ENCODE peak calls at places on chromosomes 13 and 19, in six cellular contexts. I is DND-41; K is CD8-positive, alpha-beta T cell; J is pancreas; G is body of pancreas; L is lower lobe of right lung. O is an unnamed sample.

GRCh38 chr13:50672025-50672424 is 171.5 kb downstream of the DLEU7 start:
- DNase-seq in K (no peak), I (no peak), L (peak; percentile 41), G (peak; percentile 76), J (peak; percentile 63), O (no peak)

GRCh38 chr13:19890030-19890429 is 26.6 kb upstream of the ZMYM5 start:
- DNase-seq in K (no peak), L (no peak), G (no peak), I (no peak), J (no peak), O (no peak)

GRCh38 chr13:105974380-105974779 is 561.1 kb downstream of the EFNB2 start:
- DNase-seq in J (no peak), I (no peak), L (no peak), G (no peak), K (no peak), O (no peak)

GRCh38 chr13:46295531-46296464 is 84.1 kb downstream of the LRRC63 start:
- DNase-seq in L (peak; percentile 62), I (peak; percentile 91), G (peak; percentile 18), J (peak; percentile 26), K (peak; percentile 79), O (no peak)

GRCh38 chr19:55657004-55657747 is 2.3 kb downstream of the U2AF2 start:
- DNase-seq in G (peak; percentile 50), I (no peak), J (no peak), K (no peak), L (no peak), O (no peak)

GRCh38 chr13:75258159-75258782 is 223.7 kb downstream of the TBC1D4 start:
- DNase-seq in L (no peak), I (no peak), J (no peak), G (no peak), K (no peak), O (no peak)

GRCh38 chr19:392375-392970 is 16.5 kb downstream of the C2CD4C start:
- DNase-seq in I (no peak), L (peak; percentile 44), J (no peak), G (no peak), K (no peak), O (no peak)

GRCh38 chr13:71968025-71968424 is 101.0 kb upstream of the DACH1 start:
- DNase-seq in G (no peak), L (no peak), K (no peak), J (no peak), I (no peak), O (no peak)

GRCh38 chr13:36432106-36432544 is at the start of gene CCNA1:
- DNase-seq in I (no peak), G (peak; percentile 19), L (peak; percentile 58), K (no peak), J (no peak), O (peak; percentile 25)

GRCh38 chr13:38496956-38497355 is 147.3 kb downstream of the UFM1 start:
- DNase-seq in I (no peak), G (no peak), K (no peak), J (no peak), L (no peak), O (no peak)

GRCh38 chr13:20738616-20739015 is 35.1 kb downstream of the IL17D start:
- DNase-seq in K (no peak), I (no peak), L (no peak), J (no peak), G (no peak), O (no peak)

GRCh38 chr13:46389985-46390384 is 2.9 kb upstream of the RUBCNL start:
- DNase-seq in K (no peak), G (peak; percentile 41), J (peak; percentile 33), I (peak; percentile 64), L (peak; percentile 50), O (peak; percentile 79)

GRCh38 chr13:113468461-113469147 is 15.3 kb upstream of the ADPRHL1 start:
- DNase-seq in L (no peak), G (no peak), J (no peak), I (no peak), K (no peak), O (no peak)

GRCh38 chr19:10230904-10231623 is at the start of gene S1PR2:
- DNase-seq in I (peak; percentile 61), L (peak; percentile 82), K (peak; percentile 68), J (peak; percentile 70), G (peak; percentile 73), O (no peak)

GRCh38 chr13:48801255-48801654 is 147.5 kb downstream of the CYSLTR2 start:
- DNase-seq in I (no peak), G (no peak), L (no peak), J (no peak), K (no peak), O (no peak)

GRCh38 chr19:10007811-10008211 is 2.5 kb downstream of the COL5A3 start:
- DNase-seq in I (no peak), J (no peak), L (no peak), G (peak; percentile 35), K (no peak), O (no peak)

GRCh38 chr13:98172570-98173405 is 4.3 kb downstream of the RNF113B start:
- DNase-seq in J (no peak), G (no peak), L (no peak), K (no peak), I (no peak), O (no peak)

GRCh38 chr19:8209111-8209964 is at the start of gene CERS4:
- DNase-seq in I (no peak), L (peak; percentile 81), G (peak; percentile 86), J (peak; percentile 86), K (peak; percentile 86), O (peak; percentile 80)

GRCh38 chr13:24738366-24738847 is 25.6 kb upstream of the RNF17 start:
- DNase-seq in G (no peak), I (no peak), K (no peak), L (no peak), J (no peak), O (no peak)

GRCh38 chr19:5977785-5978605 is at the start of gene RANBP3:
- DNase-seq in G (peak; percentile 100), K (peak; percentile 99), J (peak; percentile 98), I (peak; percentile 99), L (peak; percentile 100), O (peak; percentile 95)

GRCh38 chr19:3954107-3954506 is 16.8 kb downstream of the DAPK3 start:
- DNase-seq in I (no peak), J (no peak), K (no peak), L (no peak), G (no peak), O (no peak)
- H3K27ac ChIP-seq in I (no peak overlapping the region), J (no peak overlapping the region), K (no peak overlapping the region), L (no peak overlapping the region), G (no peak overlapping the region), O (no peak overlapping the region)

GRCh38 chr19:16121141-16121540 is 9.5 kb downstream of the RAB8A start:
- DNase-seq in G (no peak), I (no peak), J (no peak), K (no peak), L (no peak), O (no peak)
- H3K27ac ChIP-seq in G (no peak overlapping the region), I (no peak overlapping the region), J (no peak overlapping the region), K (no peak overlapping the region), L (no peak overlapping the region), O (no peak overlapping the region)

GRCh38 chr13:110541526-110541920 is 20.0 kb downstream of the RAB20 start:
- DNase-seq in G (no peak), L (no peak), J (no peak), I (no peak), K (no peak), O (no peak)

GRCh38 chr13:110539894-110540293 is 21.6 kb downstream of the RAB20 start:
- DNase-seq in G (no peak), I (no peak), L (no peak), J (no peak), K (no peak), O (no peak)

GRCh38 chr13:110540871-110541525 is 20.5 kb downstream of the RAB20 start:
- DNase-seq in J (no peak), G (peak; percentile 45), K (no peak), I (no peak), L (no peak), O (no peak)

GRCh38 chr13:110538632-110539031 is 22.9 kb downstream of the RAB20 start:
- DNase-seq in L (no peak), J (peak; percentile 50), K (no peak), G (peak; percentile 82), I (no peak), O (no peak)

GRCh38 chr13:110542311-110542796 is 19.2 kb downstream of the RAB20 start:
- DNase-seq in K (no peak), G (no peak), L (no peak), I (no peak), J (no peak), O (no peak)
- H3K27ac ChIP-seq in K (no peak overlapping the region), G (peak overlapping the region; percentile 59), L (no peak overlapping the region), I (no peak overlapping the region), J (no peak overlapping the region), O (no peak overlapping the region)

DNA sequence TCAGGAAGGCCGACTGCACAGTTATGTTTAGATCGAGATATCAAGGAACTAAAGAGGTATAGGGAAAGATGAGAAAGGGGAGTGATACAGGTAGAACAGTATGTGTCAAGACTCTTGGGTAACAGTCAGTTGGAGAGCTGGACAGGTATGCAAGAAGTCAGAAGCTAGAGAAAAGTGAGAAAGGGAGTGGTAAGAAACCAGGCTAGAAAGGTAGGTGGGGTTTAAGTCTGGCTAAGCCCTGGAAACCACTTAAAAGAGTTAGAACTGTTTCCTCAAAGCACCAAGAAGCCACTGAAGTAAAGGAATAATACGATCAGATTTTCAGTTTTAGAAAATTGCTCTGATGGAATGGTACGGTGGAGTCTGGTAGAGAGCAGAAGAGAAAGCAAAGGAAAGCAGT is 196.4 kb downstream of the VWA8 start:
- DNase-seq in I (peak; percentile 10), J (no peak), L (no peak), K (no peak), G (no peak), O (no peak)
- H3K27ac ChIP-seq in I (no peak overlapping the region), J (no peak overlapping the region), L (no peak overlapping the region), K (no peak overlapping the region), G (no peak overlapping the region), O (no peak overlapping the region)

O was measured in caudate nucleus.